ENCODE peak calls at places on chromosomes 1 and 21, in six cellular contexts. One of them, this sample, is unnamed.

GRCh38 chr1:35857830-35858229 is 25.2 kb upstream of the AGO1 start:
- DNase-seq in body of pancreas: no peak
- DNase-seq in endothelial cell: no peak
- DNase-seq in A549: no peak
- DNase-seq in IMR-90: peak
- DNase-seq in HepG2: no peak
- DNase-seq in this sample: peak

GRCh38 chr21:35138665-35139381 is 89.7 kb upstream of the RUNX1 start:
- DNase-seq in A549: no peak
- DNase-seq in HepG2: no peak
- DNase-seq in endothelial cell: no peak
- DNase-seq in IMR-90: peak
- DNase-seq in body of pancreas: no peak
- DNase-seq in this sample: peak

GRCh38 chr1:227756172-227756959 is 21.1 kb downstream of the SNAP47 start:
- DNase-seq in A549: no peak
- DNase-seq in IMR-90: peak
- DNase-seq in body of pancreas: no peak
- DNase-seq in endothelial cell: no peak
- DNase-seq in HepG2: no peak
- DNase-seq in this sample: no peak

GRCh38 chr1:199123615-199124014 is 484.8 kb downstream of the PTPRC start:
- DNase-seq in IMR-90: peak
- DNase-seq in body of pancreas: no peak
- DNase-seq in A549: no peak
- DNase-seq in endothelial cell: no peak
- DNase-seq in HepG2: no peak
- DNase-seq in this sample: no peak

GRCh38 chr1:160855181-160855981 is 7.3 kb downstream of the CD244 start:
- DNase-seq in endothelial cell: no peak
- DNase-seq in body of pancreas: no peak
- DNase-seq in IMR-90: no peak
- DNase-seq in A549: no peak
- DNase-seq in HepG2: no peak
- DNase-seq in this sample: no peak

GRCh38 chr1:64251971-64252370 is 48.5 kb downstream of the UBE2U start:
- DNase-seq in endothelial cell: no peak
- DNase-seq in HepG2: no peak
- DNase-seq in IMR-90: no peak
- DNase-seq in A549: no peak
- DNase-seq in body of pancreas: no peak
- DNase-seq in this sample: no peak

GRCh38 chr1:202293620-202294019 is 48.1 kb downstream of the UBE2T start:
- DNase-seq in endothelial cell: no peak
- DNase-seq in HepG2: no peak
- DNase-seq in A549: no peak
- DNase-seq in IMR-90: no peak
- DNase-seq in body of pancreas: no peak
- DNase-seq in this sample: no peak

GRCh38 chr1:75954594-75954993 is 22.4 kb upstream of the ASB17 start:
- DNase-seq in IMR-90: peak
- DNase-seq in HepG2: no peak
- DNase-seq in endothelial cell: no peak
- DNase-seq in body of pancreas: no peak
- DNase-seq in A549: peak
- DNase-seq in this sample: peak

GRCh38 chr1:156115514-156116374 is 1.2 kb downstream of the LMNA start:
- DNase-seq in IMR-90: peak
- DNase-seq in body of pancreas: peak
- DNase-seq in endothelial cell: peak
- DNase-seq in A549: no peak
- DNase-seq in HepG2: peak
- DNase-seq in this sample: peak

GRCh38 chr1:40305451-40305850 is 11.6 kb downstream of the COL9A2 start:
- DNase-seq in A549: no peak
- DNase-seq in endothelial cell: no peak
- DNase-seq in IMR-90: no peak
- DNase-seq in HepG2: no peak
- DNase-seq in body of pancreas: no peak
- DNase-seq in this sample: no peak

GRCh38 chr21:44869860-44870747 is 3.4 kb downstream of the PTTG1IP start:
- DNase-seq in IMR-90: peak
- DNase-seq in A549: peak
- DNase-seq in body of pancreas: peak
- DNase-seq in endothelial cell: no peak
- DNase-seq in HepG2: peak
- DNase-seq in this sample: peak

GRCh38 chr21:44984792-44985440 is 45.1 kb downstream of the SLX9 start:
- DNase-seq in IMR-90: no peak
- DNase-seq in A549: no peak
- DNase-seq in endothelial cell: no peak
- DNase-seq in body of pancreas: no peak
- DNase-seq in HepG2: peak
- DNase-seq in this sample: no peak

GRCh38 chr1:205109711-205110110 is 12.1 kb downstream of the RBBP5 start:
- DNase-seq in HepG2: no peak
- DNase-seq in endothelial cell: no peak
- DNase-seq in IMR-90: no peak
- DNase-seq in A549: no peak
- DNase-seq in body of pancreas: no peak
- DNase-seq in this sample: no peak

GRCh38 chr21:35231115-35231514 is 182.0 kb upstream of the RUNX1 start:
- DNase-seq in A549: no peak
- DNase-seq in IMR-90: peak
- DNase-seq in body of pancreas: no peak
- DNase-seq in HepG2: no peak
- DNase-seq in endothelial cell: no peak
- DNase-seq in this sample: no peak

GRCh38 chr1:91404151-91405012 is at the start of gene HFM1:
- DNase-seq in HepG2: peak
- DNase-seq in endothelial cell: peak
- DNase-seq in IMR-90: peak
- DNase-seq in body of pancreas: peak
- DNase-seq in A549: peak
- DNase-seq in this sample: peak

GRCh38 chr1:91402023-91402422 is 2.6 kb downstream of the HFM1 start:
- DNase-seq in body of pancreas: no peak
- DNase-seq in HepG2: peak
- DNase-seq in A549: peak
- DNase-seq in endothelial cell: no peak
- DNase-seq in IMR-90: peak
- DNase-seq in this sample: no peak

GRCh38 chr1:91406773-91407389 is 2.2 kb upstream of the HFM1 start:
- DNase-seq in body of pancreas: peak
- DNase-seq in endothelial cell: no peak
- DNase-seq in HepG2: peak
- DNase-seq in A549: no peak
- DNase-seq in IMR-90: no peak
- DNase-seq in this sample: peak
- TF ChIP-seq CTCF in body of pancreas: no peak
- TF ChIP-seq CTCF in endothelial cell: no peak
- TF ChIP-seq CTCF in HepG2: peak
- TF ChIP-seq CTCF in A549: peak
- TF ChIP-seq CTCF in IMR-90: peak
- TF ChIP-seq CTCF in this sample: no peak

GRCh38 chr1:234781241-234782056 is 171.5 kb upstream of the IRF2BP2 start:
- DNase-seq in IMR-90: peak
- DNase-seq in HepG2: peak
- DNase-seq in body of pancreas: peak
- DNase-seq in A549: peak
- DNase-seq in endothelial cell: no peak
- DNase-seq in this sample: no peak
- TF ChIP-seq CTCF in IMR-90: no peak
- TF ChIP-seq CTCF in HepG2: peak
- TF ChIP-seq CTCF in body of pancreas: peak
- TF ChIP-seq CTCF in A549: no peak
- TF ChIP-seq CTCF in endothelial cell: no peak
- TF ChIP-seq CTCF in this sample: no peak

DNA sequence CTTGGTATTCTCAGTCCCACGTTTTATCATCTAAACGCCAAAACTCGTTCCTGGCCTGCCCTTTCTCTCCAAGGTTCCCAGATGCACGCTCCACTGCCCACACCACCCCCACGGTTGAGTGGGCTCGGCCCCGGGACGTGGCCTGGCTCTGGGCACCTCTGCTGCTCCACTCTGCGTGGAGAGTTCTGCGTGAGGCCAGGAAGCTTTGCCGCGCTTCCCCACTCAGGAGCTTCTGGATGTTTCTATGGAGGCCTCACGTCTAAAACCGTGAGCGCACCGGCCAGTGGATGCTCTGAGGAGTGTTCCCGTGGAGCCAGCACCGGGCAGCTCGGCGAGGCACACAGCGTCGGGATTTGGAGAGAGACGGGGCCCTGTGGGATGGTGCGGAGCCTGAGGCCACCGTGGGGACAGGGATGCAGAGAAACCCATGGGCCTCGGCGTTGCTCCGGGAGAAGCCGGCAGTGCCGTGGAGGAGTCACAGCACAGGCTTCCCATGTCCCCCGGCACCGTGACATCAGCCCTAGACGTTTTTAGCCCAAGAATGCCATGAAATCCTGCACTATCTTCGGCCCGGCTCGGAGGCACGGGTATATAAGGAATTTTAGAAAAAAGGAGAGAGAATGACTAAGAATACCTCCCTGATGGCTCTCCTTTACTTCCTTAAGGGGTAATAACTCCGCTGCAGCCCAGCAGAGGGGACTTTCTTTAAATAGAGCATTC is 125.9 kb downstream of the PRDM16 start:
- DNase-seq in HepG2: no peak
- DNase-seq in body of pancreas: no peak
- DNase-seq in endothelial cell: no peak
- DNase-seq in A549: no peak
- DNase-seq in IMR-90: no peak
- DNase-seq in this sample: no peak
- TF ChIP-seq CTCF in HepG2: no peak
- TF ChIP-seq CTCF in body of pancreas: no peak
- TF ChIP-seq CTCF in endothelial cell: no peak
- TF ChIP-seq CTCF in A549: no peak
- TF ChIP-seq CTCF in IMR-90: no peak
- TF ChIP-seq CTCF in this sample: no peak

GRCh38 chr1:56506314-56506743 is 73.0 kb downstream of the PLPP3 start:
- DNase-seq in body of pancreas: no peak
- DNase-seq in A549: no peak
- DNase-seq in endothelial cell: peak
- DNase-seq in IMR-90: no peak
- DNase-seq in HepG2: no peak
- DNase-seq in this sample: no peak

GRCh38 chr1:56501888-56502287 is 77.5 kb downstream of the PLPP3 start:
- DNase-seq in endothelial cell: no peak
- DNase-seq in IMR-90: no peak
- DNase-seq in HepG2: no peak
- DNase-seq in body of pancreas: no peak
- DNase-seq in A549: no peak
- DNase-seq in this sample: no peak

GRCh38 chr1:56505792-56506191 is 73.6 kb downstream of the PLPP3 start:
- DNase-seq in endothelial cell: no peak
- DNase-seq in body of pancreas: no peak
- DNase-seq in HepG2: no peak
- DNase-seq in IMR-90: no peak
- DNase-seq in A549: no peak
- DNase-seq in this sample: no peak

GRCh38 chr1:56506951-56507437 is 72.4 kb downstream of the PLPP3 start:
- DNase-seq in HepG2: peak
- DNase-seq in IMR-90: no peak
- DNase-seq in endothelial cell: no peak
- DNase-seq in body of pancreas: no peak
- DNase-seq in A549: no peak
- DNase-seq in this sample: no peak

GRCh38 chr1:56502700-56503245 is 76.6 kb downstream of the PLPP3 start:
- DNase-seq in HepG2: peak
- DNase-seq in body of pancreas: no peak
- DNase-seq in endothelial cell: no peak
- DNase-seq in A549: no peak
- DNase-seq in IMR-90: peak
- DNase-seq in this sample: no peak
- TF ChIP-seq CTCF in HepG2: no peak
- TF ChIP-seq CTCF in body of pancreas: no peak
- TF ChIP-seq CTCF in endothelial cell: no peak
- TF ChIP-seq CTCF in A549: no peak
- TF ChIP-seq CTCF in IMR-90: no peak
- TF ChIP-seq CTCF in this sample: no peak

GRCh38 chr1:234229676-234230075 is 143.6 kb upstream of the COA6 start:
- DNase-seq in endothelial cell: no peak
- DNase-seq in IMR-90: no peak
- DNase-seq in body of pancreas: no peak
- DNase-seq in A549: no peak
- DNase-seq in HepG2: no peak
- DNase-seq in this sample: no peak

GRCh38 chr1:234230414-234230862 is 142.8 kb upstream of the COA6 start:
- DNase-seq in endothelial cell: no peak
- DNase-seq in A549: no peak
- DNase-seq in body of pancreas: no peak
- DNase-seq in IMR-90: no peak
- DNase-seq in HepG2: no peak
- DNase-seq in this sample: no peak

GRCh38 chr1:234231893-234232276 is 141.4 kb upstream of the COA6 start:
- DNase-seq in A549: no peak
- DNase-seq in HepG2: no peak
- DNase-seq in body of pancreas: no peak
- DNase-seq in IMR-90: no peak
- DNase-seq in endothelial cell: no peak
- DNase-seq in this sample: no peak

GRCh38 chr1:234234199-234234598 is 139.1 kb upstream of the COA6 start:
- DNase-seq in A549: no peak
- DNase-seq in body of pancreas: no peak
- DNase-seq in HepG2: no peak
- DNase-seq in IMR-90: no peak
- DNase-seq in endothelial cell: no peak
- DNase-seq in this sample: no peak

DNA sequence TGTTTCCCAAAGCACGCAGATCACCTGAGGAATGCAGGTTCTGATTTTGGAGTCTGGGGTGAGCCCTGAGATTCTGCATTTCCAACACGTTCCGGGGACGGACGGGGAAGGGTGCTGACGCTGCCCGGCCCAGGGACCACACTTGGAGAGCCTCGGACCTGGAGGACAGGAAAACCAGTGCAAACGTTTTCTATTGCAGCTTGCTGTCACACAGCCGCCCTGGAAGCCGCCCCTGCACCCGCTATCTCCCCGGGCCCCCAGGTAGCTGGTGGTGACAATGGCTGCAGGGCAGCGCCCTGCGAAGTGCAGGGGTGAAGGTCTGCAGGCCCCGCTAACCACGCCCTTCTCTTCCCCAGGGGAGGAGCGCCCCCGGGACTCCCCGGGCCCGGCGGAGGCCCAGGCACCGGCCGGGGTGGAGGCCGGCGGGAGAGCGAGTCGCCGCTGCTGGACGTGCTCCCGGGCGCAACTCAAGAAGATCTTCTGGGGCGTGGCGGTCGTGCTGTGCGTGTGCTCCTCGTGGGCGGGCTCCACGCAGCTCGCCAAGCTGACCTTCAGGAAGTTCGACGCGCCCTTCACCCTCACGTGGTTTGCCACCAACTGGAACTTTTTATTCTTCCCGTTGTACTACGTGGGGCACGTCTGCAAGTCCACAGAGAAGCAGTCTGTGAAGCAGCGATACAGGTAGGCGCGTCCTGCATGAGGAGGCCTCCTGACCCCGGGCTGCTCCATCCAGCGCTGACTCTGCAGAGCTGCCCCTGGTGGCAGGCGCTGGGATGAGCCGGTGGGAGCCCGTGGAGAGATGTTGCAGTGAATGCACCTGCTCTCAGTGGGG is 142.0 kb upstream of the COA6 start:
- DNase-seq in HepG2: no peak
- DNase-seq in endothelial cell: peak
- DNase-seq in A549: no peak
- DNase-seq in body of pancreas: no peak
- DNase-seq in IMR-90: no peak
- DNase-seq in this sample: no peak
- TF ChIP-seq CTCF in HepG2: peak
- TF ChIP-seq CTCF in endothelial cell: peak
- TF ChIP-seq CTCF in A549: no peak
- TF ChIP-seq CTCF in body of pancreas: no peak
- TF ChIP-seq CTCF in IMR-90: no peak
- TF ChIP-seq CTCF in this sample: peak

This sample was measured in Calu3.